ENCODE peak calls at places on chromosomes 2 and 18, in eight cellular contexts. One of them, this sample, is unnamed.

GRCh38 chr18:54532962-54533361 is 58.1 kb upstream of the DYNAP start:
- DNase-seq in Calu3: no peak
- DNase-seq in activated gamma-delta T cell: no peak
- DNase-seq in CD4-positive, alpha-beta memory T cell: no peak
- DNase-seq in NT2/D1: no peak
- DNase-seq in aorta: no peak
- DNase-seq in ureter: no peak
- DNase-seq in frontal cortex: no peak
- DNase-seq in this sample: no peak

GRCh38 chr2:119888673-119889072 is 124.2 kb upstream of the EPB41L5 start:
- DNase-seq in activated gamma-delta T cell: no peak
- DNase-seq in aorta: no peak
- DNase-seq in frontal cortex: no peak
- DNase-seq in Calu3: no peak
- DNase-seq in CD4-positive, alpha-beta memory T cell: no peak
- DNase-seq in NT2/D1: no peak
- DNase-seq in ureter: no peak
- DNase-seq in this sample: no peak

GRCh38 chr2:14944562-14945346 is 312.2 kb downstream of the LRATD1 start:
- DNase-seq in activated gamma-delta T cell: no peak
- DNase-seq in frontal cortex: no peak
- DNase-seq in ureter: no peak
- DNase-seq in NT2/D1: peak; percentile 59
- DNase-seq in Calu3: peak; percentile 11
- DNase-seq in aorta: no peak
- DNase-seq in CD4-positive, alpha-beta memory T cell: no peak
- DNase-seq in this sample: no peak

GRCh38 chr18:70288851-70289328 is at the start of gene SOCS6:
- DNase-seq in Calu3: peak; percentile 71
- DNase-seq in ureter: peak; percentile 58
- DNase-seq in CD4-positive, alpha-beta memory T cell: peak; percentile 4
- DNase-seq in frontal cortex: peak; percentile 72
- DNase-seq in NT2/D1: peak; percentile 11
- DNase-seq in activated gamma-delta T cell: peak; percentile 15
- DNase-seq in aorta: peak; percentile 88
- DNase-seq in this sample: peak; percentile 86

GRCh38 chr2:72894466-72894865 is 7.3 kb downstream of the SPR start:
- DNase-seq in Calu3: no peak
- DNase-seq in CD4-positive, alpha-beta memory T cell: no peak
- DNase-seq in frontal cortex: no peak
- DNase-seq in aorta: no peak
- DNase-seq in ureter: no peak
- DNase-seq in NT2/D1: no peak
- DNase-seq in activated gamma-delta T cell: no peak
- DNase-seq in this sample: peak; percentile 53

GRCh38 chr2:204491528-204491927 is 53.7 kb upstream of the PARD3B start:
- DNase-seq in frontal cortex: no peak
- DNase-seq in NT2/D1: no peak
- DNase-seq in CD4-positive, alpha-beta memory T cell: no peak
- DNase-seq in ureter: no peak
- DNase-seq in activated gamma-delta T cell: no peak
- DNase-seq in Calu3: no peak
- DNase-seq in aorta: no peak
- DNase-seq in this sample: no peak

GRCh38 chr2:60294901-60295590 is 258.4 kb downstream of the BCL11A start:
- DNase-seq in aorta: no peak
- DNase-seq in activated gamma-delta T cell: no peak
- DNase-seq in ureter: no peak
- DNase-seq in frontal cortex: peak; percentile 47
- DNase-seq in Calu3: peak; percentile 20
- DNase-seq in NT2/D1: no peak
- DNase-seq in CD4-positive, alpha-beta memory T cell: no peak
- DNase-seq in this sample: no peak

GRCh38 chr2:101710690-101711318 is 13.3 kb downstream of the MAP4K4 start:
- DNase-seq in Calu3: no peak
- DNase-seq in NT2/D1: no peak
- DNase-seq in CD4-positive, alpha-beta memory T cell: no peak
- DNase-seq in frontal cortex: no peak
- DNase-seq in activated gamma-delta T cell: no peak
- DNase-seq in ureter: no peak
- DNase-seq in aorta: no peak
- DNase-seq in this sample: no peak

GRCh38 chr2:159904127-159904564 is 106.1 kb upstream of the CD302 start:
- DNase-seq in ureter: peak; percentile 53
- DNase-seq in NT2/D1: no peak
- DNase-seq in aorta: peak; percentile 75
- DNase-seq in frontal cortex: peak; percentile 10
- DNase-seq in Calu3: peak; percentile 58
- DNase-seq in CD4-positive, alpha-beta memory T cell: peak; percentile 73
- DNase-seq in activated gamma-delta T cell: peak; percentile 64
- DNase-seq in this sample: peak; percentile 83

GRCh38 chr2:222862915-222863544 is 2.2 kb downstream of the ACSL3 start:
- DNase-seq in activated gamma-delta T cell: no peak
- DNase-seq in NT2/D1: no peak
- DNase-seq in CD4-positive, alpha-beta memory T cell: no peak
- DNase-seq in frontal cortex: no peak
- DNase-seq in aorta: no peak
- DNase-seq in Calu3: no peak
- DNase-seq in ureter: no peak
- DNase-seq in this sample: no peak

GRCh38 chr2:27375513-27376099 is 4.9 kb downstream of the ZNF513 start:
- DNase-seq in ureter: no peak
- DNase-seq in NT2/D1: no peak
- DNase-seq in aorta: no peak
- DNase-seq in activated gamma-delta T cell: no peak
- DNase-seq in frontal cortex: no peak
- DNase-seq in Calu3: no peak
- DNase-seq in CD4-positive, alpha-beta memory T cell: no peak
- DNase-seq in this sample: no peak

GRCh38 chr2:128619471-128620325 is 301.0 kb upstream of the HS6ST1 start:
- DNase-seq in Calu3: no peak
- DNase-seq in ureter: no peak
- DNase-seq in NT2/D1: no peak
- DNase-seq in CD4-positive, alpha-beta memory T cell: no peak
- DNase-seq in frontal cortex: no peak
- DNase-seq in activated gamma-delta T cell: no peak
- DNase-seq in aorta: peak; percentile 62
- DNase-seq in this sample: peak; percentile 70

GRCh38 chr2:240327566-240327965 is 107.9 kb upstream of the GPC1 start:
- DNase-seq in frontal cortex: no peak
- DNase-seq in Calu3: no peak
- DNase-seq in NT2/D1: no peak
- DNase-seq in CD4-positive, alpha-beta memory T cell: no peak
- DNase-seq in aorta: no peak
- DNase-seq in activated gamma-delta T cell: no peak
- DNase-seq in ureter: no peak
- DNase-seq in this sample: peak; percentile 56

GRCh38 chr2:176390276-176390675 is 121.0 kb downstream of the MTX2 start:
- DNase-seq in CD4-positive, alpha-beta memory T cell: no peak
- DNase-seq in ureter: no peak
- DNase-seq in NT2/D1: no peak
- DNase-seq in activated gamma-delta T cell: no peak
- DNase-seq in Calu3: no peak
- DNase-seq in frontal cortex: no peak
- DNase-seq in aorta: no peak
- DNase-seq in this sample: no peak

GRCh38 chr2:67626656-67627055 is 229.5 kb downstream of the ETAA1 start:
- DNase-seq in aorta: no peak
- DNase-seq in frontal cortex: no peak
- DNase-seq in Calu3: no peak
- DNase-seq in CD4-positive, alpha-beta memory T cell: no peak
- DNase-seq in activated gamma-delta T cell: no peak
- DNase-seq in NT2/D1: no peak
- DNase-seq in ureter: no peak
- DNase-seq in this sample: no peak

GRCh38 chr2:236583621-236584203 is 14.1 kb downstream of the ACKR3 start:
- DNase-seq in frontal cortex: no peak
- DNase-seq in aorta: no peak
- DNase-seq in NT2/D1: no peak
- DNase-seq in ureter: no peak
- DNase-seq in Calu3: no peak
- DNase-seq in CD4-positive, alpha-beta memory T cell: no peak
- DNase-seq in activated gamma-delta T cell: no peak
- DNase-seq in this sample: peak; percentile 68

GRCh38 chr2:6650311-6650710 is 215.4 kb downstream of the CMPK2 start:
- DNase-seq in CD4-positive, alpha-beta memory T cell: no peak
- DNase-seq in aorta: no peak
- DNase-seq in ureter: no peak
- DNase-seq in activated gamma-delta T cell: no peak
- DNase-seq in frontal cortex: peak; percentile 19
- DNase-seq in Calu3: no peak
- DNase-seq in NT2/D1: no peak
- DNase-seq in this sample: no peak

GRCh38 chr2:12352891-12353290 is 363.8 kb upstream of the TRIB2 start:
- DNase-seq in activated gamma-delta T cell: no peak
- DNase-seq in frontal cortex: no peak
- DNase-seq in CD4-positive, alpha-beta memory T cell: no peak
- DNase-seq in Calu3: no peak
- DNase-seq in ureter: no peak
- DNase-seq in NT2/D1: no peak
- DNase-seq in aorta: no peak
- DNase-seq in this sample: no peak

GRCh38 chr2:240930096-240930630 is 24.0 kb downstream of the CROCC2 start:
- DNase-seq in aorta: peak; percentile 63
- DNase-seq in activated gamma-delta T cell: no peak
- DNase-seq in frontal cortex: no peak
- DNase-seq in ureter: peak; percentile 33
- DNase-seq in Calu3: peak; percentile 2
- DNase-seq in CD4-positive, alpha-beta memory T cell: no peak
- DNase-seq in NT2/D1: no peak
- DNase-seq in this sample: no peak

GRCh38 chr2:51813245-51813644 is 781.3 kb upstream of the NRXN1 start:
- DNase-seq in Calu3: no peak
- DNase-seq in frontal cortex: no peak
- DNase-seq in NT2/D1: no peak
- DNase-seq in ureter: no peak
- DNase-seq in CD4-positive, alpha-beta memory T cell: no peak
- DNase-seq in aorta: no peak
- DNase-seq in activated gamma-delta T cell: no peak
- DNase-seq in this sample: no peak

GRCh38 chr2:47321411-47322031 is 81.4 kb upstream of the MSH2 start:
- DNase-seq in NT2/D1: no peak
- DNase-seq in CD4-positive, alpha-beta memory T cell: no peak
- DNase-seq in Calu3: no peak
- DNase-seq in activated gamma-delta T cell: no peak
- DNase-seq in frontal cortex: no peak
- DNase-seq in ureter: no peak
- DNase-seq in aorta: no peak
- DNase-seq in this sample: no peak

GRCh38 chr2:241852981-241853631 is 5.6 kb downstream of the PDCD1 start:
- DNase-seq in activated gamma-delta T cell: no peak
- DNase-seq in ureter: no peak
- DNase-seq in frontal cortex: peak; percentile 31
- DNase-seq in NT2/D1: no peak
- DNase-seq in aorta: peak; percentile 62
- DNase-seq in CD4-positive, alpha-beta memory T cell: no peak
- DNase-seq in Calu3: no peak
- DNase-seq in this sample: peak; percentile 57

GRCh38 chr2:223058952-223059716 is 7.1 kb downstream of the KCNE4 start:
- DNase-seq in CD4-positive, alpha-beta memory T cell: no peak
- DNase-seq in frontal cortex: no peak
- DNase-seq in ureter: no peak
- DNase-seq in NT2/D1: no peak
- DNase-seq in aorta: no peak
- DNase-seq in activated gamma-delta T cell: no peak
- DNase-seq in Calu3: peak; percentile 34
- DNase-seq in this sample: no peak

GRCh38 chr18:37419866-37420265 is 145.7 kb downstream of the CELF4 start:
- DNase-seq in aorta: no peak
- DNase-seq in NT2/D1: no peak
- DNase-seq in Calu3: no peak
- DNase-seq in ureter: no peak
- DNase-seq in activated gamma-delta T cell: no peak
- DNase-seq in frontal cortex: no peak
- DNase-seq in CD4-positive, alpha-beta memory T cell: no peak
- DNase-seq in this sample: no peak

GRCh38 chr2:220315098-220315785 is 687.8 kb downstream of the SLC4A3 start:
- DNase-seq in Calu3: no peak
- DNase-seq in aorta: no peak
- DNase-seq in NT2/D1: no peak
- DNase-seq in activated gamma-delta T cell: no peak
- DNase-seq in frontal cortex: no peak
- DNase-seq in CD4-positive, alpha-beta memory T cell: no peak
- DNase-seq in ureter: no peak
- DNase-seq in this sample: no peak

GRCh38 chr2:73293534-73294171 is at the start of gene EGR4:
- DNase-seq in aorta: peak; percentile 81
- DNase-seq in frontal cortex: peak; percentile 80
- DNase-seq in NT2/D1: peak; percentile 65
- DNase-seq in CD4-positive, alpha-beta memory T cell: peak; percentile 92
- DNase-seq in Calu3: peak; percentile 91
- DNase-seq in activated gamma-delta T cell: peak; percentile 79
- DNase-seq in ureter: peak; percentile 70
- DNase-seq in this sample: peak; percentile 91

GRCh38 chr2:169658877-169659276 is 35.3 kb downstream of the CFAP210 start:
- DNase-seq in ureter: no peak
- DNase-seq in NT2/D1: no peak
- DNase-seq in activated gamma-delta T cell: no peak
- DNase-seq in CD4-positive, alpha-beta memory T cell: no peak
- DNase-seq in aorta: no peak
- DNase-seq in frontal cortex: no peak
- DNase-seq in Calu3: no peak
- DNase-seq in this sample: no peak

GRCh38 chr2:61658841-61659780 is 121.0 kb upstream of the XPO1 start:
- DNase-seq in NT2/D1: peak; percentile 42
- DNase-seq in activated gamma-delta T cell: no peak
- DNase-seq in CD4-positive, alpha-beta memory T cell: no peak
- DNase-seq in aorta: no peak
- DNase-seq in frontal cortex: no peak
- DNase-seq in Calu3: peak; percentile 48
- DNase-seq in ureter: no peak
- DNase-seq in this sample: no peak

This sample was measured in posterior vena cava.